ENCODE peak calls at places on chromosomes 3 and 15, in four cellular contexts. J is stimulated activated CD8-positive, alpha-beta memory T cell treated with anti-CD3 and anti-CD28 coated beads, Interleukin-15, amount 100 ng/mL, for 1 hour; D is hypothalamus; X is HFFc6. H is an unnamed sample.
A peak's percentile ranks its signal among the peaks of the same experiment; 100 is the strongest.

GRCh38 chr3:17372811-17373210 is 369.6 kb downstream of the TBC1D5 start:
- DNase-seq in J (no peak), X (peak; percentile 3), D (no peak), H (no peak)

GRCh38 chr15:73700041-73700842 is 16.1 kb downstream of the CD276 start:
- DNase-seq in D (peak; percentile 31), J (peak; percentile 54), X (peak; percentile 63), H (peak; percentile 75)

GRCh38 chr3:38598791-38599190 is 50.7 kb downstream of the SCN5A start:
- DNase-seq in X (no peak), D (no peak), J (no peak), H (no peak)

GRCh38 chr3:23706116-23706515 is 99.6 kb upstream of the UBE2E1 start:
- DNase-seq in X (no peak), J (no peak), D (no peak), H (no peak)

GRCh38 chr3:150603888-150604319 is 783 bp downstream of the SELENOT start:
- DNase-seq in D (peak; percentile 60), J (no peak), X (no peak), H (no peak)

GRCh38 chr3:114155370-114155821 is 23.5 kb downstream of the DRD3 start:
- DNase-seq in X (no peak), D (no peak), J (no peak), H (no peak)

GRCh38 chr3:36874351-36874874 is 70.4 kb downstream of the TRANK1 start:
- DNase-seq in D (no peak), J (no peak), X (no peak), H (no peak)

GRCh38 chr3:111812680-111813079 is 46.4 kb upstream of the PHLDB2 start:
- DNase-seq in X (no peak), D (no peak), J (no peak), H (no peak)

GRCh38 chr3:51471775-51472652 is 27.8 kb downstream of the DCAF1 start:
- DNase-seq in D (no peak), X (no peak), J (no peak), H (no peak)

GRCh38 chr3:134652409-134652831 is 1.6 kb upstream of the KY start:
- DNase-seq in D (no peak), J (no peak), X (no peak), H (no peak)

GRCh38 chr3:183427206-183428139 is 946 bp downstream of the MCF2L2 start:
- DNase-seq in J (no peak), D (no peak), X (no peak), H (no peak)

GRCh38 chr3:354433-354832 is 157.9 kb downstream of the CHL1 start:
- DNase-seq in X (peak; percentile 8), J (no peak), D (no peak), H (no peak)

GRCh38 chr15:41801850-41802455 is 25.9 kb upstream of the JMJD7 start:
- DNase-seq in J (no peak), X (peak; percentile 48), D (no peak), H (no peak)

GRCh38 chr3:154244644-154245043 is 79.6 kb downstream of the DHX36 start:
- DNase-seq in X (no peak), J (no peak), D (no peak), H (no peak)

GRCh38 chr3:114706591-114707224 is 412.9 kb downstream of the TIGIT start:
- DNase-seq in D (no peak), J (no peak), X (peak; percentile 31), H (no peak)

GRCh38 chr15:53759333-53759975 is at the start of gene WDR72:
- DNase-seq in D (no peak), X (no peak), J (no peak), H (no peak)

GRCh38 chr15:46703871-46704637 is 1013.3 kb upstream of the SEMA6D start:
- DNase-seq in J (no peak), X (no peak), D (no peak), H (no peak)

GRCh38 chr15:35170216-35170615 is 85.1 kb upstream of the NANOGP8 start:
- DNase-seq in X (peak; percentile 6), J (no peak), D (no peak), H (no peak)

GRCh38 chr3:123449092-123449985 is 449 bp upstream of the ADCY5 start:
- DNase-seq in D (no peak), X (no peak), J (no peak), H (no peak)

GRCh38 chr3:129651316-129652202 is 45.1 kb upstream of the PLXND1 start:
- DNase-seq in X (peak; percentile 92), D (peak; percentile 6), J (no peak), H (no peak)

GRCh38 chr15:35616436-35617271 is 70.7 kb upstream of the DPH6 start:
- DNase-seq in D (no peak), J (no peak), X (no peak), H (no peak)

GRCh38 chr3:72177075-72178050 is 392.4 kb upstream of the PROK2 start:
- DNase-seq in X (no peak), J (no peak), D (peak; percentile 17), H (no peak)

GRCh38 chr15:61910839-61911369 is 149.3 kb downstream of the VPS13C start:
- DNase-seq in X (no peak), D (no peak), J (no peak), H (no peak)

GRCh38 chr15:66611257-66612053 is 45.7 kb upstream of the LCTL start:
- DNase-seq in J (no peak), D (no peak), X (no peak), H (no peak)

GRCh38 chr3:119611664-119612063 is 14.0 kb downstream of the PLA1A start:
- DNase-seq in X (no peak), D (no peak), J (no peak), H (no peak)

GRCh38 chr3:31839144-31839917 is 141.7 kb downstream of the OSBPL10 start:
- DNase-seq in D (no peak), X (no peak), J (no peak), H (no peak)

GRCh38 chr15:88035381-88035780 is 221.2 kb downstream of the NTRK3 start:
- DNase-seq in J (no peak), X (no peak), D (no peak), H (no peak)

GRCh38 chr3:58474348-58474911 is 17.5 kb upstream of the KCTD6 start:
- DNase-seq in D (no peak), X (no peak), J (no peak), H (no peak)

GRCh38 chr3:101720851-101721649 is 3.4 kb upstream of the CEP97 start:
- DNase-seq in D (no peak), X (no peak), J (no peak), H (no peak)

GRCh38 chr15:68442041-68442440 is 10.1 kb upstream of the ITGA11 start:
- DNase-seq in J (no peak), D (no peak), X (no peak), H (no peak)

GRCh38 chr15:84696757-84697156 is 19.2 kb downstream of the SEC11A start:
- DNase-seq in D (no peak), X (no peak), J (no peak), H (no peak)

GRCh38 chr3:40494698-40495097 is 11.1 kb upstream of the ZNF620 start:
- DNase-seq in X (no peak), D (no peak), J (no peak), H (no peak)

GRCh38 chr3:141275973-141276372 is 44.3 kb downstream of the PXYLP1 start:
- DNase-seq in J (no peak), X (peak; percentile 54), D (no peak), H (no peak)

GRCh38 chr15:74790080-74790916 is 8.4 kb downstream of the CSK start:
- DNase-seq in D (peak; percentile 60), X (peak; percentile 68), J (no peak), H (peak; percentile 48)

GRCh38 chr15:75693501-75694240 is 19.0 kb downstream of the CSPG4 start:
- DNase-seq in J (no peak), X (peak; percentile 42), D (no peak), H (no peak)

GRCh38 chr3:145889730-145890129 is 271.3 kb downstream of the PLOD2 start:
- DNase-seq in X (no peak), D (no peak), J (no peak), H (no peak)

GRCh38 chr3:112640333-112640863 is 545 bp downstream of the CCDC80 start:
- DNase-seq in X (peak; percentile 92), D (no peak), J (no peak), H (no peak)

GRCh38 chr3:10263549-10264363 is 15.5 kb downstream of the TATDN2 start:
- DNase-seq in J (peak; percentile 42), X (peak; percentile 34), D (no peak), H (peak; percentile 27)

GRCh38 chr3:124451655-124452317 is 278.5 kb upstream of the UMPS start:
- DNase-seq in J (no peak), X (no peak), D (no peak), H (no peak)

GRCh38 chr15:32936283-32936918 is 218.6 kb downstream of the GREM1 start:
- DNase-seq in X (peak; percentile 50), J (no peak), D (no peak), H (no peak)